ENCODE peak calls at places on chromosomes 4 and X, in six cellular contexts. One of them, this sample, is unnamed.

GRCh38 chr4:87949961-87950360 is 25.6 kb upstream of the SPP1 start:
- DNase-seq in heart right ventricle: no peak
- DNase-seq in lung: no peak
- DNase-seq in AG09319: no peak
- DNase-seq in brain microvascular endothelial cell: peak
- DNase-seq in activated B cell treated with CpG ODN at 0.5 μM for 24 hours: no peak
- DNase-seq in this sample: no peak

GRCh38 chr4:73068496-73069337 is 799 bp downstream of the COX18 start:
- DNase-seq in AG09319: no peak
- DNase-seq in brain microvascular endothelial cell: peak
- DNase-seq in activated B cell treated with CpG ODN at 0.5 μM for 24 hours: no peak
- DNase-seq in heart right ventricle: no peak
- DNase-seq in lung: no peak
- DNase-seq in this sample: no peak

GRCh38 chr4:1466034-1466960 is 60.1 kb upstream of the NKX1-1 start:
- DNase-seq in AG09319: no peak
- DNase-seq in activated B cell treated with CpG ODN at 0.5 μM for 24 hours: no peak
- DNase-seq in brain microvascular endothelial cell: no peak
- DNase-seq in lung: no peak
- DNase-seq in heart right ventricle: no peak
- DNase-seq in this sample: peak

GRCh38 chr4:139528377-139529005 is 27.5 kb downstream of the SETD7 start:
- DNase-seq in activated B cell treated with CpG ODN at 0.5 μM for 24 hours: no peak
- DNase-seq in brain microvascular endothelial cell: peak
- DNase-seq in heart right ventricle: peak
- DNase-seq in AG09319: peak
- DNase-seq in lung: peak
- DNase-seq in this sample: no peak

GRCh38 chrX:41600266-41600665 is 88.5 kb upstream of the GPR34 start:
- DNase-seq in activated B cell treated with CpG ODN at 0.5 μM for 24 hours: no peak
- DNase-seq in brain microvascular endothelial cell: peak
- DNase-seq in lung: no peak
- DNase-seq in heart right ventricle: no peak
- DNase-seq in AG09319: no peak
- DNase-seq in this sample: no peak

GRCh38 chr4:152115794-152116193 is 355.0 kb upstream of the GATB start:
- DNase-seq in heart right ventricle: no peak
- DNase-seq in AG09319: no peak
- DNase-seq in brain microvascular endothelial cell: no peak
- DNase-seq in activated B cell treated with CpG ODN at 0.5 μM for 24 hours: no peak
- DNase-seq in lung: no peak
- DNase-seq in this sample: no peak

GRCh38 chr4:105633241-105633640 is 75.2 kb downstream of the INTS12 start:
- DNase-seq in brain microvascular endothelial cell: no peak
- DNase-seq in heart right ventricle: no peak
- DNase-seq in AG09319: no peak
- DNase-seq in activated B cell treated with CpG ODN at 0.5 μM for 24 hours: no peak
- DNase-seq in lung: no peak
- DNase-seq in this sample: no peak

GRCh38 chr4:88021824-88022223 is 14.4 kb downstream of the PKD2 start:
- DNase-seq in activated B cell treated with CpG ODN at 0.5 μM for 24 hours: no peak
- DNase-seq in heart right ventricle: no peak
- DNase-seq in AG09319: no peak
- DNase-seq in brain microvascular endothelial cell: no peak
- DNase-seq in lung: no peak
- DNase-seq in this sample: no peak

GRCh38 chrX:6460893-6461490 is 73.9 kb downstream of the VCX3A start:
- DNase-seq in heart right ventricle: no peak
- DNase-seq in activated B cell treated with CpG ODN at 0.5 μM for 24 hours: no peak
- DNase-seq in AG09319: no peak
- DNase-seq in lung: no peak
- DNase-seq in brain microvascular endothelial cell: peak
- DNase-seq in this sample: no peak

GRCh38 chr4:73721419-73721818 is 18.9 kb upstream of the CXCL8 start:
- DNase-seq in brain microvascular endothelial cell: peak
- DNase-seq in heart right ventricle: no peak
- DNase-seq in lung: no peak
- DNase-seq in activated B cell treated with CpG ODN at 0.5 μM for 24 hours: no peak
- DNase-seq in AG09319: no peak
- DNase-seq in this sample: no peak

GRCh38 chr4:19038231-19038630 is 1016.7 kb upstream of the LCORL start:
- DNase-seq in brain microvascular endothelial cell: no peak
- DNase-seq in lung: no peak
- DNase-seq in heart right ventricle: no peak
- DNase-seq in AG09319: no peak
- DNase-seq in activated B cell treated with CpG ODN at 0.5 μM for 24 hours: no peak
- DNase-seq in this sample: no peak

GRCh38 chr4:7798215-7798995 is 141.3 kb downstream of the AFAP1 start:
- DNase-seq in heart right ventricle: no peak
- DNase-seq in lung: no peak
- DNase-seq in AG09319: no peak
- DNase-seq in activated B cell treated with CpG ODN at 0.5 μM for 24 hours: no peak
- DNase-seq in brain microvascular endothelial cell: peak
- DNase-seq in this sample: no peak

GRCh38 chr4:29708473-29708872 is 1011.7 kb upstream of the PCDH7 start:
- DNase-seq in lung: no peak
- DNase-seq in AG09319: no peak
- DNase-seq in activated B cell treated with CpG ODN at 0.5 μM for 24 hours: no peak
- DNase-seq in heart right ventricle: no peak
- DNase-seq in brain microvascular endothelial cell: no peak
- DNase-seq in this sample: no peak

GRCh38 chr4:6191448-6192130 is 8.8 kb downstream of the JAKMIP1 start:
- DNase-seq in AG09319: no peak
- DNase-seq in brain microvascular endothelial cell: no peak
- DNase-seq in lung: no peak
- DNase-seq in activated B cell treated with CpG ODN at 0.5 μM for 24 hours: no peak
- DNase-seq in heart right ventricle: no peak
- DNase-seq in this sample: no peak

GRCh38 chr4:88054909-88055308 is 47.5 kb downstream of the PKD2 start:
- DNase-seq in brain microvascular endothelial cell: peak
- DNase-seq in activated B cell treated with CpG ODN at 0.5 μM for 24 hours: no peak
- DNase-seq in lung: no peak
- DNase-seq in heart right ventricle: no peak
- DNase-seq in AG09319: peak
- DNase-seq in this sample: no peak

GRCh38 chrX:13094780-13095425 is 50.5 kb upstream of the FAM9C start:
- DNase-seq in heart right ventricle: no peak
- DNase-seq in lung: no peak
- DNase-seq in AG09319: no peak
- DNase-seq in brain microvascular endothelial cell: peak
- DNase-seq in activated B cell treated with CpG ODN at 0.5 μM for 24 hours: no peak
- DNase-seq in this sample: no peak

GRCh38 chr4:6633091-6633906 is 7.2 kb upstream of the MRFAP1 start:
- DNase-seq in activated B cell treated with CpG ODN at 0.5 μM for 24 hours: no peak
- DNase-seq in lung: no peak
- DNase-seq in AG09319: peak
- DNase-seq in heart right ventricle: no peak
- DNase-seq in brain microvascular endothelial cell: no peak
- DNase-seq in this sample: peak

GRCh38 chr4:176642472-176642871 is 150.2 kb downstream of the VEGFC start:
- DNase-seq in heart right ventricle: no peak
- DNase-seq in AG09319: no peak
- DNase-seq in brain microvascular endothelial cell: no peak
- DNase-seq in lung: no peak
- DNase-seq in activated B cell treated with CpG ODN at 0.5 μM for 24 hours: no peak
- DNase-seq in this sample: no peak
- TF ChIP-seq CTCF in heart right ventricle: no peak
- TF ChIP-seq CTCF in AG09319: no peak
- TF ChIP-seq CTCF in brain microvascular endothelial cell: peak
- TF ChIP-seq CTCF in lung: no peak
- TF ChIP-seq CTCF in activated B cell treated with CpG ODN at 0.5 μM for 24 hours: no peak
- TF ChIP-seq CTCF in this sample: no peak

GRCh38 chrX:154540897-154541535 is 5.6 kb downstream of the G6PD start:
- DNase-seq in AG09319: no peak
- DNase-seq in brain microvascular endothelial cell: no peak
- DNase-seq in activated B cell treated with CpG ODN at 0.5 μM for 24 hours: no peak
- DNase-seq in lung: peak
- DNase-seq in heart right ventricle: no peak
- DNase-seq in this sample: no peak

GRCh38 chrX:154541589-154541895 is 5.1 kb downstream of the G6PD start:
- DNase-seq in activated B cell treated with CpG ODN at 0.5 μM for 24 hours: no peak
- DNase-seq in brain microvascular endothelial cell: no peak
- DNase-seq in lung: no peak
- DNase-seq in heart right ventricle: no peak
- DNase-seq in AG09319: no peak
- DNase-seq in this sample: no peak

GRCh38 chrX:154541896-154542722 is 4.5 kb downstream of the G6PD start:
- DNase-seq in heart right ventricle: peak
- DNase-seq in AG09319: peak
- DNase-seq in brain microvascular endothelial cell: peak
- DNase-seq in lung: peak
- DNase-seq in activated B cell treated with CpG ODN at 0.5 μM for 24 hours: no peak
- DNase-seq in this sample: peak

GRCh38 chrX:154544885-154545284 is 1.8 kb downstream of the G6PD start:
- DNase-seq in heart right ventricle: no peak
- DNase-seq in lung: no peak
- DNase-seq in AG09319: no peak
- DNase-seq in brain microvascular endothelial cell: no peak
- DNase-seq in activated B cell treated with CpG ODN at 0.5 μM for 24 hours: no peak
- DNase-seq in this sample: no peak

DNA sequence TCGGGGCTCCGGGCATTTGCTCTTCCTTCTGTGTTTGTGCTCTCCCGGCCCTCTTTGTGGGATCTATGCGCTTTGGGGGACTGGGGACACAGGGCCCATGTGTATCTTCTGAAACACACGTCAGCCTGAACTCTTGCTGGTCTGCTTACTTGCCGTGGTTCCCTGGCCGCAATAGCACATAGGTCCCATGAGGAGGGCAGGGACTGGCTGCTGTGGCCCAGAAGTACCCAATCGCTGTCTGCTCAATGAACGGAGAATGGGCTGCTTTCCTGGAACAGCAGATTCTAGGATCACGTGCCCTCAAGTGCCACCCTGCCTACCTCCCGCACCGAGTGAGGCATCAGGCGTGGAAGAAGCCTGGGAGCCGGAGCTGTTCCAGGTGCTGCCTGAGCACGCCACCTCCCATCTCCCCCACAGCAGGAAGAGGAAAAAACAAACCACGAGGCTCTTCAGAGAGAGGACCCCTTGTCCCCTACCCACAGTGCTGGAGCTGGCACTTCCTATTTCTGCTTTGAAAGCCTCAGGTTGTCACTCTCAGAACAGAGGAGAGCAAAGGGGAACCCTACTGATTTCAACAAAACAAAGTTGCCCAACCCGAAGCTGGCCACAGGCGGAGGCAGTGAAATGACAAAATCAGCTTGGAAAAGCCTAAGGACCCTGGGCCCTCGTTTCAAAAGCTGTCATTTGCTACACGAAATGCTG is 3.8 kb downstream of the G6PD start:
- DNase-seq in heart right ventricle: no peak
- DNase-seq in brain microvascular endothelial cell: no peak
- DNase-seq in AG09319: no peak
- DNase-seq in lung: peak
- DNase-seq in activated B cell treated with CpG ODN at 0.5 μM for 24 hours: no peak
- DNase-seq in this sample: peak
- TF ChIP-seq CTCF in heart right ventricle: no peak
- TF ChIP-seq CTCF in brain microvascular endothelial cell: no peak
- TF ChIP-seq CTCF in AG09319: no peak
- TF ChIP-seq CTCF in lung: no peak
- TF ChIP-seq CTCF in activated B cell treated with CpG ODN at 0.5 μM for 24 hours: no peak
- TF ChIP-seq CTCF in this sample: no peak

GRCh38 chr4:110510955-110511544 is 35.1 kb downstream of the ENPEP start:
- DNase-seq in AG09319: no peak
- DNase-seq in brain microvascular endothelial cell: no peak
- DNase-seq in heart right ventricle: no peak
- DNase-seq in activated B cell treated with CpG ODN at 0.5 μM for 24 hours: no peak
- DNase-seq in lung: no peak
- DNase-seq in this sample: no peak

GRCh38 chr4:110512901-110513300 is 36.9 kb downstream of the ENPEP start:
- DNase-seq in brain microvascular endothelial cell: no peak
- DNase-seq in activated B cell treated with CpG ODN at 0.5 μM for 24 hours: no peak
- DNase-seq in lung: no peak
- DNase-seq in heart right ventricle: no peak
- DNase-seq in AG09319: no peak
- DNase-seq in this sample: no peak

GRCh38 chr4:110510282-110510681 is 34.3 kb downstream of the ENPEP start:
- DNase-seq in activated B cell treated with CpG ODN at 0.5 μM for 24 hours: no peak
- DNase-seq in AG09319: no peak
- DNase-seq in lung: no peak
- DNase-seq in brain microvascular endothelial cell: no peak
- DNase-seq in heart right ventricle: no peak
- DNase-seq in this sample: no peak

GRCh38 chr4:110505440-110505839 is 29.5 kb downstream of the ENPEP start:
- DNase-seq in heart right ventricle: no peak
- DNase-seq in lung: no peak
- DNase-seq in brain microvascular endothelial cell: no peak
- DNase-seq in AG09319: no peak
- DNase-seq in activated B cell treated with CpG ODN at 0.5 μM for 24 hours: no peak
- DNase-seq in this sample: no peak

DNA sequence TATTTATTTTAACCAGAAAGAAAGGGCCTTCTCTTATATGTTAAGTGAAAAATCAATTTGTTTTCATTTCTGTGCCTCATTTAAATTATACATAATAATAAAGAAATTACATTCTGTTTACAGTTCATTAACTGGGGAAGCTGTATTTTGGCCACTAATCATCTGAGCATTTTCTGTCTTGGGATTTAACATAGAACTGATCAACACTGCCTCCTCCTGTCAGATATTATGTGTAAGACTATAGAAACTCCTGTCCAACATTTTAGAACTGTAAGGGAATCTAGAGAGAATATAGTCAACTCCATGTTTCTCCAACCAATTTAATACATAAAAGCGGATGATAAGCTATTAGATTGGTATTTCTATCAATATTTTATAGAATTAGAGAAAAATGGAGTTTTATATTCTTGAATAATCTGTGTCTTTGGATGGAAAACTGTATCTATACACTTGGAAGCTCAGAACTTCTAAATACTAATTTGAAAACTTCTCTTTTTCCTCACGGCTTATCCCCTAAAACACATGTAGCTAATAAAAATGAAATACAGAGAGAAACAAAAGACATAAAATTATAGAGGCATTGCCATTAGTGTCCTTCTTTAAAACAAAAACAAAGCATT is 33.0 kb downstream of the ENPEP start:
- DNase-seq in activated B cell treated with CpG ODN at 0.5 μM for 24 hours: no peak
- DNase-seq in AG09319: no peak
- DNase-seq in heart right ventricle: no peak
- DNase-seq in brain microvascular endothelial cell: no peak
- DNase-seq in lung: no peak
- DNase-seq in this sample: no peak
- TF ChIP-seq CTCF in activated B cell treated with CpG ODN at 0.5 μM for 24 hours: no peak
- TF ChIP-seq CTCF in AG09319: peak
- TF ChIP-seq CTCF in heart right ventricle: peak
- TF ChIP-seq CTCF in brain microvascular endothelial cell: peak
- TF ChIP-seq CTCF in lung: no peak
- TF ChIP-seq CTCF in this sample: peak

DNA sequence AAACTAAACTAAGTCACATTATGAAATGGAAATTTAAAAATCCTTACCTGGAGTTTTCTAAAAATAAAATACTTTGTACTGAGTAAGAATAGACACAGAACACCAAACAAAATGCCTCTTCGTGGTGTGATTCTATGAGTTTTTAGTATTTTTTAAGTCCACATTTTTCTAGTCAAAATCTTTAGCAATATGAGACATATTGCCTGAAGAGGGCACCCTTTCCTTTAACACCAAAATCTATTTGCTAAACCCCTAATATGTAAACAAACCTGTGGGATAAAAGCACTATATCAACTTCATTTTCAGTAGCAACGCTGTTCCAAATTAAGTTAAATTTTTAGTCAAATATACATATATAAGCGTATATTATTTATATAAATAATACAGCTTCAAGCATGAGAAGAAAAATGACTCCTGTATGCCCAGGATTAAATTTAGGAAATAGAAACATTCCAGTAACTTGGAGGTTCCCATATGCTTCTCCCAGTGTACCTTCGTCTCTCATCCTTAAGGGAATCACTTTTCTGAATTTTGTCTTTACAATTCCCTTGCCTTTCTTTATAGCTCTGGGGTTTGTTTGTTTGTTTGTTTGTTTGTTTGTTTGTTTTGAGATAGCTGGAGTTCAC is 23.0 kb upstream of the PGM2 start:
- DNase-seq in brain microvascular endothelial cell: no peak
- DNase-seq in activated B cell treated with CpG ODN at 0.5 μM for 24 hours: no peak
- DNase-seq in lung: no peak
- DNase-seq in heart right ventricle: no peak
- DNase-seq in AG09319: no peak
- DNase-seq in this sample: no peak
- TF ChIP-seq CTCF in brain microvascular endothelial cell: peak
- TF ChIP-seq CTCF in activated B cell treated with CpG ODN at 0.5 μM for 24 hours: no peak
- TF ChIP-seq CTCF in lung: peak
- TF ChIP-seq CTCF in heart right ventricle: peak
- TF ChIP-seq CTCF in AG09319: peak
- TF ChIP-seq CTCF in this sample: peak